ENCODE peak calls at places on chromosomes 12 and 14, in ten cellular contexts. O is endodermal cell, Q is HCT116, K is astrocyte of the spinal cord, E is cardiac muscle cell, W is suprapubic skin, B is cardiac fibroblast, A is SK-N-SH, N is neural crest cell, D is A673. T is an unnamed sample.

GRCh38 chr12:31732926-31733548 is 4.2 kb upstream of the AMN1 start:
- DNase-seq in O (peak), Q (peak), K (peak), E (peak), W (no peak), B (peak), A (no peak), N (no peak), D (peak), T (no peak)

GRCh38 chr12:78403681-78404080 is 460.9 kb upstream of the SYT1 start:
- DNase-seq in O (no peak), Q (no peak), K (peak), E (peak), W (no peak), B (peak), A (no peak), N (no peak), D (no peak), T (no peak)

GRCh38 chr12:112809684-112810083 is 18.1 kb downstream of the RPH3A start:
- DNase-seq in O (peak), Q (no peak), K (no peak), E (no peak), W (no peak), B (no peak), A (no peak), N (no peak), D (no peak), T (no peak)

GRCh38 chr12:124273630-124274029 is 21.3 kb upstream of the RFLNA start:
- DNase-seq in O (peak), Q (peak), K (peak), E (peak), W (no peak), B (peak), A (peak), N (peak), D (peak), T (no peak)

GRCh38 chr14:53391156-53391555 is 238.0 kb upstream of the DDHD1 start:
- DNase-seq in O (no peak), Q (peak), K (peak), E (peak), W (no peak), B (peak), A (no peak), N (no peak), D (peak), T (no peak)

GRCh38 chr14:36055052-36055378 is 121.5 kb downstream of the PTCSC3 start:
- DNase-seq in O (no peak), Q (no peak), K (no peak), E (no peak), W (no peak), B (no peak), A (no peak), N (no peak), D (no peak), T (no peak)

GRCh38 chr12:87760943-87761342 is 268.3 kb downstream of the C12orf50 start:
- DNase-seq in O (no peak), Q (no peak), K (peak), E (no peak), W (no peak), B (peak), A (no peak), N (no peak), D (no peak), T (no peak)

GRCh38 chr12:91640021-91640420 is 457.4 kb upstream of the DCN start:
- DNase-seq in O (no peak), Q (no peak), K (no peak), E (no peak), W (no peak), B (no peak), A (no peak), N (no peak), D (no peak), T (no peak)

GRCh38 chr14:77375973-77376372 is 921 bp downstream of the TMED8 start:
- DNase-seq in O (no peak), Q (no peak), K (no peak), E (peak), W (no peak), B (no peak), A (no peak), N (no peak), D (no peak), T (no peak)

GRCh38 chr12:110198386-110198785 is 74.2 kb downstream of the IFT81 start:
- DNase-seq in O (no peak), Q (no peak), K (no peak), E (peak), W (no peak), B (no peak), A (no peak), N (no peak), D (no peak), T (no peak)

GRCh38 chr12:51527872-51528271 is 63.2 kb upstream of the SCN8A start:
- DNase-seq in O (no peak), Q (no peak), K (no peak), E (no peak), W (no peak), B (no peak), A (no peak), N (no peak), D (no peak), T (no peak)

GRCh38 chr12:131720921-131721320 is 10.0 kb downstream of the SFSWAP start:
- DNase-seq in O (peak), Q (no peak), K (no peak), E (no peak), W (no peak), B (no peak), A (no peak), N (no peak), D (no peak), T (no peak)

GRCh38 chr12:3571323-3571722 is 80.3 kb downstream of the PRMT8 start:
- DNase-seq in O (peak), Q (no peak), K (no peak), E (no peak), W (no peak), B (no peak), A (no peak), N (no peak), D (no peak), T (no peak)

GRCh38 chr12:108326254-108326750 is 12.8 kb downstream of the CMKLR1 start:
- DNase-seq in O (no peak), Q (no peak), K (no peak), E (no peak), W (no peak), B (no peak), A (no peak), N (no peak), D (no peak), T (no peak)

GRCh38 chr14:20714593-20715250 is 26.2 kb downstream of the ANG start:
- DNase-seq in O (no peak), Q (no peak), K (peak), E (peak), W (no peak), B (peak), A (no peak), N (no peak), D (peak), T (no peak)

GRCh38 chr12:105834496-105834895 is 304.3 kb downstream of the NUAK1 start:
- DNase-seq in O (no peak), Q (no peak), K (no peak), E (no peak), W (no peak), B (no peak), A (no peak), N (no peak), D (no peak), T (no peak)

GRCh38 chr14:92450351-92451070 is 63.1 kb upstream of the RIN3 start:
- DNase-seq in O (peak), Q (no peak), K (no peak), E (no peak), W (no peak), B (no peak), A (no peak), N (no peak), D (no peak), T (no peak)

GRCh38 chr14:33348510-33348909 is 409.8 kb downstream of the NPAS3 start:
- DNase-seq in O (no peak), Q (no peak), K (no peak), E (no peak), W (no peak), B (no peak), A (no peak), N (no peak), D (no peak), T (no peak)

GRCh38 chr12:62919827-62920226 is 15.1 kb downstream of the PPM1H start:
- DNase-seq in O (no peak), Q (no peak), K (peak), E (peak), W (no peak), B (peak), A (no peak), N (no peak), D (no peak), T (no peak)

GRCh38 chr14:106039400-106039799 is 513.0 kb downstream of the TMEM121 start:
- DNase-seq in O (no peak), Q (peak), K (no peak), E (no peak), W (no peak), B (no peak), A (peak), N (no peak), D (peak), T (no peak)

GRCh38 chr14:101152855-101153254 is 249.3 kb upstream of the RTL1 start:
- DNase-seq in O (no peak), Q (no peak), K (no peak), E (no peak), W (no peak), B (no peak), A (no peak), N (no peak), D (no peak), T (no peak)

GRCh38 chr14:61472025-61472672 is 150.8 kb downstream of the PRKCH start:
- DNase-seq in O (peak), Q (no peak), K (peak), E (peak), W (no peak), B (peak), A (peak), N (no peak), D (no peak), T (no peak)

GRCh38 chr12:45131506-45131905 is 80.6 kb upstream of the DBX2 start:
- DNase-seq in O (no peak), Q (no peak), K (no peak), E (no peak), W (no peak), B (no peak), A (no peak), N (no peak), D (no peak), T (no peak)

GRCh38 chr12:25868193-25868592 is 90.3 kb upstream of the RASSF8 start:
- DNase-seq in O (no peak), Q (no peak), K (no peak), E (no peak), W (no peak), B (no peak), A (no peak), N (no peak), D (no peak), T (no peak)

GRCh38 chr12:24913130-24913529 is 35.8 kb downstream of the BCAT1 start:
- DNase-seq in O (no peak), Q (no peak), K (no peak), E (no peak), W (no peak), B (no peak), A (peak), N (no peak), D (no peak), T (no peak)

GRCh38 chr12:132465269-132466190 is 24.4 kb upstream of the FBRSL1 start:
- DNase-seq in O (no peak), Q (no peak), K (no peak), E (no peak), W (no peak), B (no peak), A (no peak), N (no peak), D (peak), T (no peak)

GRCh38 chr12:130826151-130826801 is 12.8 kb downstream of the STX2 start:
- DNase-seq in O (peak), Q (no peak), K (peak), E (peak), W (peak), B (peak), A (peak), N (peak), D (peak), T (no peak)

GRCh38 chr12:58071994-58072393 is 130.6 kb downstream of the ATP23 start:
- DNase-seq in O (no peak), Q (no peak), K (no peak), E (no peak), W (no peak), B (no peak), A (no peak), N (no peak), D (no peak), T (no peak)

GRCh38 chr14:87494010-87494409 is 499.0 kb downstream of the GALC start:
- DNase-seq in O (no peak), Q (no peak), K (no peak), E (no peak), W (no peak), B (no peak), A (no peak), N (no peak), D (no peak), T (no peak)

GRCh38 chr12:2619136-2619535 is 175.6 kb upstream of the FKBP4 start:
- DNase-seq in O (no peak), Q (no peak), K (no peak), E (no peak), W (no peak), B (no peak), A (no peak), N (no peak), D (no peak), T (no peak)

DNA sequence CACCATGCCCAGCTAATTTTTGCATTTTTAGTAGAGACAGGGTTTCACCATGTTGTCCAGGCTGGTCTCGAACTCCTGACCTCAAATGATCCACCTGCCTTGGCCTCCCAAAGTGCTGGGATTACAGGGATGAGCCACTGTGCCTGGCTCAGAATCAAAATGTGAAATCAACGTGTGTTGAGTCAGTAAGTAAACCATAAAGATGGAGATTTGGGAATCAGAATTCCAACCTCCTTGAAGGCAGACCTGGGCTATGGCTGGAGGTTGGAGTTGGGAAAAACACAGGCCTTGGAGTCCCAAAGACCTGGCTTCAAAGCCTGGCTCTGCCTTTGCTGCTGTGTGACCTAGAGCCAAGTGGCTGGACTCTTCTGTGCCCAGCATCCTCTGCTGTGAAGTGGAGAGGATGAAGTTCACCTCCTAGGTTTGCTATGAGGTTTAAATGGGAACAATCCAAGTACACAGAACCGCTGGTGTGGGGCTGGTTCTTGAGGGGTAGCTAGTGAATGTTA is 10.2 kb downstream of the ALDH2 start:
- DNase-seq in O (no peak), Q (no peak), K (no peak), E (no peak), W (no peak), B (no peak), A (no peak), N (no peak), D (no peak), T (no peak)
- TF ChIP-seq CTCF in O (no peak), Q (no peak), K (no peak), E (no peak), W (no peak), B (no peak), A (no peak), N (no peak), D (no peak), T (no peak)

GRCh38 chr12:104581000-104581570 is 124.3 kb downstream of the CHST11 start:
- DNase-seq in O (no peak), Q (no peak), K (no peak), E (no peak), W (no peak), B (no peak), A (no peak), N (no peak), D (no peak), T (no peak)

GRCh38 chr12:104579716-104580495 is 123.2 kb downstream of the CHST11 start:
- DNase-seq in O (no peak), Q (no peak), K (no peak), E (no peak), W (no peak), B (no peak), A (no peak), N (no peak), D (no peak), T (no peak)

GRCh38 chr12:104576980-104577925 is 120.5 kb downstream of the CHST11 start:
- DNase-seq in O (no peak), Q (no peak), K (peak), E (no peak), W (no peak), B (no peak), A (no peak), N (no peak), D (no peak), T (no peak)

GRCh38 chr12:104576178-104576778 is 119.5 kb downstream of the CHST11 start:
- DNase-seq in O (no peak), Q (no peak), K (no peak), E (no peak), W (no peak), B (no peak), A (no peak), N (no peak), D (no peak), T (no peak)

DNA sequence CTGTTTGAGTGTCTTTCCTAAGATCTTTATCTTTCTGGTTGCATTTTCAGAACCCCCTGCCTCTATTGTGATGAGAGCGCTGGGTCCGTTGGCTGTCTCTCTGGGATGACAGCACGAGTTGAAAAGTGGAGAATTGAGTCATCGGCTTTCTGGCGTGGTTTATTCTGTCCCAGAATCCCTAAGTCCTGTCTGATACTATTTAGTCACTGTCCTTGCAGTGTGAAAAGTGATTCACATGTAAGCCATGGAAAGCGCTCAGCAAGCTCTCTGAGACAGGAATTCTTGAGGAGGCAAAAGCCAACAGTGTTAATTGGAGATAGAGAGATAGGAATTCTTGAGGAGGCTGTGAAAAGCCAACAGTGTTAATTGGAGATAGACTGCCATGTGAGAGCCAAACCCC is 121.7 kb downstream of the CHST11 start:
- DNase-seq in O (peak), Q (no peak), K (peak), E (peak), W (no peak), B (peak), A (no peak), N (no peak), D (no peak), T (no peak)
- TF ChIP-seq CTCF in O (no peak), Q (no peak), K (no peak), E (no peak), W (no peak), B (no peak), A (no peak), N (no peak), D (no peak), T (no peak)

DNA sequence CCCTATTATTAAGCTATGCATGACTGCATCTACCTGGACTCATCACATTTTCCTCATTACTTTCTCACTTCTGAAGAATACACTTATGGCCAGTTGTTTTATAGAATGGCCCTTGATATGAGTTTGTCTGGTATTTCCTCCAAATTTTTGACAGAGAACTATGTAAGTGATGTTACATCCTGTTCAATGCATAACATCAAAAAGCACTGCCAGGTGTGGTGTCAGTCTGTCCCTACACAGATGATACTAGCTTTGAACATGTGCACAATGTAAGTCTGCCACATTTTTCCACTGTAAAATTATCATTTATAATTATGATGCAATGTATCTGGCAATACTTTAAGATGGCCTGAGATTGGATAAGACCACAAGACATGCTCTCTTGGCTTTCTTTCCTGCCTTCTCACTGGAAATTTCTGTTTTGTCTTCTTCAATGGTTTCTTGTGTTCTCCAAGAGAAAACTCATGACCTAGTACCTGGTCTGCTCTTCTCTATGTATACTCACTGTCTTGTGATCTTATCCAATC is 28.3 kb downstream of the HEATR5A start:
- DNase-seq in O (no peak), Q (no peak), K (no peak), E (peak), W (no peak), B (no peak), A (no peak), N (no peak), D (no peak), T (no peak)
- TF ChIP-seq CTCF in O (no peak), Q (no peak), K (no peak), E (no peak), W (no peak), B (no peak), A (no peak), N (no peak), D (no peak), T (no peak)

DNA sequence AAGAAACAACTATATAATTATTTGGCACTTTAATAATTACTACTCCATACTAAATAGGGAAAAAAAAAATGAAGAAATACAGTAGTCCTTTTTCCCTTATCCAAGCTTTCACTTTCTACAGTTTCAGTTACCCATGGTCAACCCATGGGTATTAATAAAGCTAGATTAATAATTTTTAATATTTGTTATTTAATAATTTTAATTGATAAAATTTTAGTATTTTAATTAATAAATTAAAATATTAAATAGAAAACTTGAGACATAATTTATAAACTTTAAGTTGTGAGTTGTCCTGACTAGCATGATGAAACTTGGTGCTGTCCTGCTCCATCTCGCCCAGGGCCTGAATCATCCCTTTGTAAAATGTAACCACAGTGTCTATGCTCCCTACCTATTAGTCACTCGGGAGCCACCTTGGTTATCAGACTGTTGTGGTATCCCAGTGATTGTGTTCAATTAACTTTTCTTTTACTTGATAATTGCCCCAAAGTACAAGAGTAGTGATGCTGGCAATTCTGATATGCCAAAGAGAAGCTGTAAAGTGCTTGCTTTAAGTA is 71.8 kb downstream of the PAWR start:
- DNase-seq in O (no peak), Q (no peak), K (peak), E (peak), W (no peak), B (no peak), A (no peak), N (no peak), D (no peak), T (no peak)
- TF ChIP-seq CTCF in O (no peak), Q (no peak), K (no peak), E (no peak), W (no peak), B (no peak), A (no peak), N (no peak), D (no peak), T (no peak)

GRCh38 chr12:76085159-76085868 is 829 bp upstream of the NAP1L1 start:
- DNase-seq in O (no peak), Q (no peak), K (peak), E (peak), W (no peak), B (peak), A (peak), N (no peak), D (no peak), T (no peak)
- TF ChIP-seq CTCF in O (no peak), Q (no peak), K (peak), E (peak), W (no peak), B (peak), A (peak), N (peak), D (peak), T (no peak)

DNA sequence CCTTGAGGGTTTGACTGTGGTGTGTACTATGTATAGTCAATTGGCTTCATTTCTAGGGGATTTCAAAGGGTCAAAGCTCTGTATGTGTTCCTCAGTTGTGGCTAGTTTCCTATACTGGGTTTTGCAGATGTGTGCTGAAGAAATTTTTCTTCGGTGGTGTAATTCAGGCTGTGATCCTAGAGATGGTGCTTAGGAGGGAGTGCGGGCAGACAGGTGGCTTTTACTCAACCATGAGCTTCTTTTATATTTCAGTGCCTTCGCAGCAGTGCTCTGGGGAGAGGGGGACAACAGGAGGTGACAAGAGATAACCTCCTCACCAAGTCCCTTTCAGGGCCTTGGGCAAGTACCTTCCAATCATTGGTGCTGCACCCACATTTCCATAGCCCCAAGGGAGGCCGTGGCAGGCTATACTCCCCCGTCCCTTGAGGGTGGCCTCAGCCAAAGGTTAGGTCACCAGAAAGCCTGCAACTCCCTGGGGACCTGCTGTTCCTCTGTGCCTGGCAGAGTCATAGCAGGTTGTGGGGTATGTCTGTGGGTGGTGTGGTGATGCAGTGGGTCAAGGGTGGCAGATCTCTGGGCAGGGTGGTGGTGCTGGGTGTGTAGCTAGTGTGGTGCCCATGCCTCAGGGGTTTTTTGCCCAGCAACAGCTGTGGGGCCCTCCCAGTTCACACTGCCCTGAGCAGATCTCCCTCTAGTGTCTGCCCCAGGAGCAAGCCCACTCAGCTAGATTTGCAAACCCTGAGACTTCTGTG is 37.0 kb upstream of the TMX1 start:
- DNase-seq in O (no peak), Q (no peak), K (no peak), E (no peak), W (no peak), B (no peak), A (no peak), N (no peak), D (no peak), T (no peak)
- TF ChIP-seq CTCF in O (peak), Q (no peak), K (no peak), E (no peak), W (no peak), B (no peak), A (no peak), N (no peak), D (no peak), T (no peak)